ENCODE peak calls at places on chromosomes 2 and 18, in four cellular contexts. O is ovary, C is EL, Z is adipocyte. E is an unnamed sample.

GRCh38 chr18:4641969-4642368 is 186.9 kb upstream of the DLGAP1 start:
- DNase-seq in O (no peak), C (no peak), Z (no peak), E (no peak)

GRCh38 chr18:31454066-31454708 is 6.6 kb downstream of the DSG3 start:
- DNase-seq in O (no peak), C (no peak), Z (no peak), E (no peak)

GRCh38 chr2:60880633-60880987 is 764 bp upstream of the REL start:
- DNase-seq in O (no peak), C (peak; percentile 38), Z (peak; percentile 61), E (peak; percentile 7)

GRCh38 chr2:102796337-102796736 is 34.5 kb downstream of the TMEM182 start:
- DNase-seq in O (no peak), C (no peak), Z (no peak), E (no peak)

GRCh38 chr2:16900405-16901025 is 234.9 kb upstream of the CYRIA start:
- DNase-seq in O (no peak), C (no peak), Z (no peak), E (no peak)

GRCh38 chr2:28676153-28676835 is 75.3 kb upstream of the PPP1CB start:
- DNase-seq in O (no peak), C (peak; percentile 14), Z (no peak), E (no peak)

GRCh38 chr18:12883003-12883683 is 894 bp downstream of the PTPN2 start:
- DNase-seq in O (no peak), C (no peak), Z (peak; percentile 70), E (no peak)

GRCh38 chr2:11123001-11123809 is 32.1 kb upstream of the SLC66A3 start:
- DNase-seq in O (no peak), C (no peak), Z (no peak), E (no peak)

GRCh38 chr2:75007819-75008218 is 49.4 kb downstream of the POLE4 start:
- DNase-seq in O (no peak), C (no peak), Z (no peak), E (no peak)

GRCh38 chr2:101223814-101224231 is 28.9 kb upstream of the CNOT11 start:
- DNase-seq in O (no peak), C (peak; percentile 30), Z (peak; percentile 5), E (peak; percentile 68)

GRCh38 chr2:37784071-37784758 is 112.8 kb upstream of the CDC42EP3 start:
- DNase-seq in O (no peak), C (no peak), Z (no peak), E (no peak)

GRCh38 chr2:202653890-202654289 is 19.1 kb downstream of the FAM117B start:
- DNase-seq in O (no peak), C (no peak), Z (no peak), E (no peak)

GRCh38 chr18:57051586-57052044 is 95.3 kb upstream of the BOD1L2 start:
- DNase-seq in O (no peak), C (no peak), Z (no peak), E (no peak)

E was measured in fibroblast of gingiva.